ENCODE peak calls at places on chromosomes 5 and 9, in ten cellular contexts. C is PC-3, P is astrocyte, D is trophoblast cell, O is GM23248, Y is A549, M is GM12878, A is OCI-LY7, G is mammary epithelial cell, L is neural progenitor cell. R is an unnamed sample.
A peak's percentile ranks its signal among the peaks of the same experiment; 100 is the strongest.

GRCh38 chr9:5442400-5443011 is 4.8 kb upstream of the PLGRKT start:
- DNase-seq in M (no peak), C (peak; percentile 67), P (peak; percentile 34), A (peak; percentile 76), O (peak; percentile 76), Y (peak; percentile 78), D (peak; percentile 29), G (peak; percentile 49), L (peak; percentile 63), R (no peak)

GRCh38 chr9:84310903-84311302 is 29.7 kb downstream of the SLC28A3 start:
- DNase-seq in C (no peak), D (no peak), L (no peak), O (no peak), P (no peak), M (no peak), A (no peak), Y (no peak), G (no peak), R (no peak)

GRCh38 chr9:104361207-104361606 is 142.9 kb upstream of the OR13F1 start:
- DNase-seq in D (no peak), C (no peak), Y (no peak), A (no peak), O (no peak), L (no peak), G (no peak), P (no peak), M (no peak), R (no peak)

GRCh38 chr9:95147452-95147851 is 170.1 kb downstream of the FANCC start:
- DNase-seq in P (no peak), Y (no peak), D (no peak), L (no peak), O (peak; percentile 58), A (no peak), G (no peak), M (no peak), C (no peak), R (no peak)

GRCh38 chr5:140633081-140633471 is at the start of gene CD14:
- DNase-seq in A (no peak), C (peak; percentile 43), P (no peak), M (no peak), O (peak; percentile 86), G (peak; percentile 61), L (no peak), D (peak; percentile 84), Y (peak; percentile 79), R (no peak)

GRCh38 chr5:74312746-74313145 is 327.8 kb downstream of the ENC1 start:
- DNase-seq in A (no peak), M (no peak), D (peak; percentile 56), G (no peak), P (peak; percentile 91), C (no peak), Y (no peak), L (no peak), O (peak; percentile 29), R (no peak)

GRCh38 chr5:167466992-167467391 is 824.5 kb upstream of the WWC1 start:
- DNase-seq in L (no peak), A (no peak), P (no peak), O (no peak), Y (no peak), G (no peak), D (no peak), C (no peak), M (no peak), R (no peak)

GRCh38 chr5:36070687-36071571 is 4.2 kb upstream of the UGT3A2 start:
- DNase-seq in O (peak; percentile 15), L (no peak), G (no peak), D (no peak), A (no peak), M (no peak), P (no peak), C (no peak), Y (no peak), R (no peak)

GRCh38 chr5:178630475-178630930 is 3.7 kb upstream of the CLK4 start:
- DNase-seq in M (no peak), G (peak; percentile 71), L (no peak), O (peak; percentile 36), C (peak; percentile 94), Y (peak; percentile 51), D (peak; percentile 28), A (no peak), P (peak; percentile 22), R (no peak)

GRCh38 chr5:65359981-65360380 is 121.7 kb downstream of the ADAMTS6 start:
- DNase-seq in L (no peak), M (no peak), O (peak; percentile 4), P (no peak), D (no peak), A (no peak), Y (no peak), G (no peak), C (no peak), R (no peak)

DNA sequence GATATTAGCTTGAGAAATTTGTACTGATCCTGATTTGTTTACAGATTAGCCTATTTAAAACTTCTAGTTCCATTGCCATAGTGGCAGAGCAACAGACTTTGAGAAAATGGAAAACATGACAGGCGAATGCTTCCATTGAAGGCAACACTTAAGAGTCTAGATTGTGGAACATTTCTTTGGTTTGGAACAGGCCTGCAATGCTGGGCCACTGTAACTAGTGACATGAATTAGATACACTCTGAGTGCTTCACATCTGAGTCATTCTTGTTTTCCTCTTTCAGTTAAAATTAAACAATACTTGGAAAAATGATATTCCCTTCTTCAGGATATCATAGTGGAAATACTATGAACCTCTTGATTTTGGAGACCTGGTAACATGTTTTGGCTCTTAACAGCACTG is 453.6 kb upstream of the TUSC1 start:
- DNase-seq in A (no peak), O (peak; percentile 46), M (no peak), P (peak; percentile 23), Y (no peak), C (peak; percentile 21), G (no peak), D (no peak), L (no peak), R (no peak)
- H3K9me3 ChIP-seq in A (no peaks in the 10 kb centered on the region), O (no peaks in the 10 kb centered on the region), M (no peaks in the 10 kb centered on the region), P (no peaks in the 10 kb centered on the region), Y (no peaks in the 10 kb centered on the region), C (no peaks in the 10 kb centered on the region), G (no peaks in the 10 kb centered on the region), D (no peaks in the 10 kb centered on the region), L (no peaks in the 10 kb centered on the region), R (no peaks in the 10 kb centered on the region)

GRCh38 chr9:132588098-132588497 is 5.7 kb downstream of the BARHL1 start:
- DNase-seq in M (no peak), D (no peak), Y (no peak), L (no peak), G (no peak), C (no peak), A (no peak), O (no peak), P (no peak), R (no peak)
- H3K4me2 ChIP-seq in M (no peak overlapping the region), D (no peak overlapping the region), Y (no peak overlapping the region), L (peak overlapping the region; percentile 76), G (no peak overlapping the region), C (no peak overlapping the region), A (no peak overlapping the region), O (no peak overlapping the region), P (no peak overlapping the region), R (no peak overlapping the region)

GRCh38 chr5:60521379-60522298 is 178.3 kb downstream of the DEPDC1B start:
- DNase-seq in D (no peak), G (no peak), L (no peak), Y (no peak), O (no peak), C (no peak), M (peak; percentile 56), A (peak; percentile 72), P (no peak), R (no peak)
- H3K4me3 ChIP-seq in D (no peak overlapping the region), G (no peak overlapping the region), L (no peak overlapping the region), Y (no peak overlapping the region), O (no peak overlapping the region), C (no peak overlapping the region), M (peak overlapping the region; percentile 78), A (peak overlapping the region; percentile 63), P (no peak overlapping the region), R (no peak overlapping the region)

DNA sequence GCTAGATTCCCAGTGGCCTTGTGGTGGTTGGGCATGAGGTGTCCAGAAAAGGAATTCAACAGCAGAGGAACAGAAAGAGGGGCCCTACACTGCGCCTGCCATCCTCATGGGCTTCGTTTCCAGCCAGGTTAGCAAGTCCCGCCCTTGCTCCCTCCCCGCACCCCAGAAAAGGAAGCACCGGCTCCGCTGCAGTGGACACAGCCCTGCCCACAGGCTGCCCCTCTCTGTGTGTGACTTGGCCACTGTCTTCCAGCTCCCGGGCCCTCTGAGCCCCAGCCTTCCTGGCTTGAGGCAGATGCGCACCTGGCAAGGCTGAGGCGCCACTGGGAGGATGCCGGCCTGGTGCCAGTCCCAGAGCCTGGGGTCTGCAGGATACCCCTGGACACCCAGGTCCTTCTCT is 305.0 kb upstream of the IRX4 start:
- DNase-seq in L (no peak), Y (no peak), A (no peak), G (no peak), D (no peak), C (no peak), P (no peak), O (no peak), M (no peak), R (no peak)
- H3K9me3 ChIP-seq in L (no peaks in the 10 kb centered on the region), Y (no peaks in the 10 kb centered on the region), A (no peaks in the 10 kb centered on the region), G (peaks cover 14% of the 10 kb centered on the region), D (no peaks in the 10 kb centered on the region), C (no peaks in the 10 kb centered on the region), P (no peaks in the 10 kb centered on the region), O (no peaks in the 10 kb centered on the region), M (no peaks in the 10 kb centered on the region), R (no peaks in the 10 kb centered on the region)

GRCh38 chr5:135246605-135246922 is 152.5 kb downstream of the MACROH2A1 start:
- DNase-seq in Y (no peak), D (no peak), M (no peak), L (no peak), A (no peak), C (no peak), G (no peak), P (no peak), O (no peak), R (no peak)
- H3K4me2 ChIP-seq in Y (peak overlapping the region; percentile 82), D (no peak overlapping the region), M (no peak overlapping the region), L (no peak overlapping the region), A (no peak overlapping the region), C (peak overlapping the region; percentile 79), G (peak overlapping the region; percentile 69), P (peak overlapping the region; percentile 74), O (peak overlapping the region; percentile 74), R (peak overlapping the region; percentile 83)

GRCh38 chr9:137750563-137750962 is 127.0 kb upstream of the CACNA1B start:
- DNase-seq in C (no peak), Y (no peak), P (no peak), M (no peak), L (peak; percentile 20), G (no peak), D (no peak), A (no peak), O (no peak), R (no peak)
- H3K4me3 ChIP-seq in C (no peak overlapping the region), Y (no peak overlapping the region), P (no peak overlapping the region), M (no peak overlapping the region), L (no peak overlapping the region), G (no peak overlapping the region), D (no peak overlapping the region), A (no peak overlapping the region), O (no peak overlapping the region), R (no peak overlapping the region)

DNA sequence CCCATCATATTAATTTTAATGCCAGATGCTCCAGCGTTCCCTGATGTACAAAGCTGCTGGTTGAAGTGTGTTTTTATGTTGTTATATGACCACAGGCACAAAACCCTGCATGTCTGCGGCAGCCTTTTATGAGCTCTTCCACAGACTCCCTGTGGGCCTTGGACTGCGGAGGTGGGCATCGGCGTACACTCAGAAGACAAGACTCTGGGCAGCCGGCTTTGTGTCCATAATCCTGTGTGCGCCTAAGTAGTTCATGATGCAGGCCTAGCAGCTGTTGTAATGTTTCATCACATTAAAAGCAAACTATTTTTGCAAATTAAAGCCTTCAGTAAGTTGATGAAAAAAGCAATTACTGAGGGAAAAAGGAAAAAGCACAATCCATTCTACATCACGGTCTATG is 78.8 kb downstream of the SEMA6A start:
- DNase-seq in L (no peak), A (no peak), Y (no peak), P (no peak), D (no peak), M (no peak), C (no peak), G (no peak), O (no peak), R (no peak)
- H3K9me3 ChIP-seq in L (no peaks in the 10 kb centered on the region), A (no peaks in the 10 kb centered on the region), Y (no peaks in the 10 kb centered on the region), P (no peaks in the 10 kb centered on the region), D (no peaks in the 10 kb centered on the region), M (no peaks in the 10 kb centered on the region), C (no peaks in the 10 kb centered on the region), G (no peaks in the 10 kb centered on the region), O (no peaks in the 10 kb centered on the region), R (no peaks in the 10 kb centered on the region)